ENCODE peak calls at places on chromosomes 12 and 14, in ten cellular contexts. N is HepG2, E is transverse colon, J is GM23338, Q is sigmoid colon, Z is HL-60, I is HCT116, H is prostate gland, R is GM12891, T is spleen. L is an unnamed sample.

GRCh38 chr14:62056789-62057188 is 294.6 kb downstream of the SNAPC1 start:
- DNase-seq in I (no peak), J (no peak), Q (no peak), T (no peak), Z (no peak), N (no peak), R (no peak), H (no peak), E (no peak), L (no peak)

GRCh38 chr12:65785500-65785899 is 38.8 kb upstream of the HMGA2 start:
- DNase-seq in N (no peak), H (no peak), T (no peak), R (no peak), Z (no peak), E (no peak), Q (no peak), J (no peak), I (no peak), L (no peak)

GRCh38 chr12:131102991-131103609 is 149.4 kb downstream of the ADGRD1 start:
- DNase-seq in H (no peak), J (no peak), T (peak; percentile 67), E (peak; percentile 57), Q (peak; percentile 48), N (no peak), Z (peak; percentile 36), R (peak; percentile 69), I (no peak), L (peak; percentile 26)

GRCh38 chr12:26823391-26823790 is 9.6 kb downstream of the ITPR2 start:
- DNase-seq in T (no peak), H (no peak), J (no peak), I (no peak), R (no peak), Q (no peak), E (no peak), N (no peak), Z (no peak), L (no peak)

GRCh38 chr12:54017027-54017788 is 8.4 kb downstream of the HOXC8 start:
- DNase-seq in Q (no peak), R (no peak), E (no peak), H (no peak), J (peak; percentile 71), N (no peak), Z (no peak), T (no peak), I (no peak), L (no peak)

GRCh38 chr14:74501135-74501614 is 7.6 kb downstream of the ISCA2 start:
- DNase-seq in I (no peak), E (peak; percentile 46), Z (no peak), T (no peak), J (peak; percentile 93), Q (peak; percentile 92), N (peak; percentile 52), R (no peak), H (peak; percentile 76), L (peak; percentile 70)

GRCh38 chr14:29077916-29078315 is 311.3 kb downstream of the FOXG1 start:
- DNase-seq in E (no peak), J (no peak), N (no peak), R (no peak), I (no peak), Q (no peak), T (no peak), Z (no peak), H (no peak), L (no peak)

GRCh38 chr14:97777622-97778021 is 980.4 kb downstream of the VRK1 start:
- DNase-seq in T (no peak), H (no peak), Z (no peak), I (no peak), E (no peak), J (no peak), R (no peak), N (no peak), Q (no peak), L (no peak)

GRCh38 chr14:104550849-104551728 is 28.5 kb upstream of the C14orf180 start:
- DNase-seq in H (no peak), I (no peak), R (peak; percentile 16), Q (peak; percentile 40), Z (no peak), E (no peak), T (no peak), N (no peak), J (no peak), L (no peak)

GRCh38 chr14:64195194-64195593 is 99.0 kb downstream of the ESR2 start:
- DNase-seq in R (no peak), I (no peak), H (no peak), T (no peak), Z (no peak), J (no peak), Q (no peak), E (no peak), N (no peak), L (no peak)

DNA sequence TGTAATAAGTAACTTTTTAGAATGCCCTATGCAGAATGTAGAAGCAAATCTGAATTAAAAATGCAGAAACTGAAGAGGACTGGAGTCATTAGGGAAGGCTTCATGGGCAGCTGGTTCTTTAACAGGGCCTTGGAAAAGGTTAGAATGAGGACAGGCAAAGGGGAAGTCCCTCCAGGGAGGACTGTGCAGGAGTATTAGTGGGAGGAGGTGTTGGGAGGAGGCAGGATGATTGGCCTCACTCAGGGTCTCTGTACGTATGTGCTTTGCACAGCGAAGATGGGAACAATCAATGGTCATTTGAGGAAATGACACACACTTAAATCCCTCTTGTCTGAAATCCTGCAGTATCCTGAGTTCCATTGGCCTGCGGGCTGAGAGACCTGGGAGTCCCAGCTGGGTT is 119.7 kb downstream of the PTCSC3 start:
- DNase-seq in J (no peak), I (no peak), Q (no peak), Z (no peak), H (no peak), T (no peak), R (no peak), N (no peak), E (no peak), L (no peak)
- TF ChIP-seq POLR2AphosphoS5 in J (no peak), I (no peak), Q (no peak), Z (no peak), H (no peak), T (no peak), R (no peak), N (no peak), E (no peak), L (no peak)

DNA sequence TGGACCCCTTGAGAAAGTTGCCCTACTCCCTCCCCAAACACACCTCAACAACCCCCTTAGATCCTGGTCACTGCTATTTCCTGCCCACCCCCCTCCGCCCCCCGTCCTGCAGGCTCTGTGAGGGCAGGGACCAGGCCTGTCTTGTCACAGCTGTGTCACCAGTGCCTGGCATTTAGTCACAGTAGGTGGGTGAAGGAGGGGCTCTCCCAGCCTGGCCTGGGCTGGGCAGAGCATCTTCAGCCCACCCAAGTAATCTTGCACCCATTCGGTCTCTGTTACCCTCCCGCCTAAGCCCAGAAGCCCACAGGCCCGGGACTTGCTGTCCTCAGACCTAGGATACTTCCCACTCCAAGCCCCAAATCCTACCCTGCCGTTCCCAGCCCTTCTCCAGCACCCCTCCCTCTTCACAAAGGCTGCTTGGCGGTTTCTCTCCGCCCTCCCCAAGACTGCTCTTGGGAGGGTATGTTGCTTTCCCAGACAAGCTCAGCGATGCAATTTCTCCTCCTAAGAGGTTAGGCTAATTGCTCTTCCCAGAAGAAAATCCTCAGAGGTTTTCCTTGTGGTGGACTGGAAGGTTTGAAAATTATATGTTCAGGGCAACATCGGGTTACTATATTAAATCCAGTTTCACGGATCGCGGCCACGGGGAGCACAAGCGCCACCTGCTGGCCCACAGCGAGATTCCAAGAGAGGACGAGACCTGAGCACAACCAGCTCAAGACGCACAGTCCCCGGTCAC is 50.8 kb upstream of the ZFP36L1 start:
- DNase-seq in T (peak; percentile 93), I (peak; percentile 58), N (no peak), Z (peak; percentile 29), H (peak; percentile 76), J (peak; percentile 85), Q (peak; percentile 93), R (no peak), E (peak; percentile 83), L (peak; percentile 88)
- TF ChIP-seq POLR2AphosphoS5 in T (no peak), I (no peak), N (no peak), Z (no peak), H (peak; percentile 41), J (no peak), Q (no peak), R (no peak), E (no peak), L (no peak)

GRCh38 chr14:22491683-22492483 is 97.1 kb downstream of the DAD1 start:
- DNase-seq in R (no peak), T (no peak), E (no peak), H (no peak), J (no peak), Q (no peak), N (no peak), Z (no peak), I (no peak), L (no peak)

GRCh38 chr14:22493753-22494152 is 95.3 kb downstream of the DAD1 start:
- DNase-seq in N (no peak), Q (no peak), Z (no peak), H (no peak), J (no peak), T (no peak), R (no peak), I (no peak), E (no peak), L (no peak)

GRCh38 chr14:22492601-22493000 is 96.4 kb downstream of the DAD1 start:
- DNase-seq in T (no peak), R (no peak), E (no peak), J (no peak), I (no peak), Q (no peak), H (no peak), Z (no peak), N (no peak), L (no peak)

GRCh38 chr14:22494486-22495135 is 94.4 kb downstream of the DAD1 start:
- DNase-seq in J (peak; percentile 55), E (no peak), T (no peak), N (no peak), I (no peak), R (no peak), Z (no peak), Q (no peak), H (no peak), L (no peak)

DNA sequence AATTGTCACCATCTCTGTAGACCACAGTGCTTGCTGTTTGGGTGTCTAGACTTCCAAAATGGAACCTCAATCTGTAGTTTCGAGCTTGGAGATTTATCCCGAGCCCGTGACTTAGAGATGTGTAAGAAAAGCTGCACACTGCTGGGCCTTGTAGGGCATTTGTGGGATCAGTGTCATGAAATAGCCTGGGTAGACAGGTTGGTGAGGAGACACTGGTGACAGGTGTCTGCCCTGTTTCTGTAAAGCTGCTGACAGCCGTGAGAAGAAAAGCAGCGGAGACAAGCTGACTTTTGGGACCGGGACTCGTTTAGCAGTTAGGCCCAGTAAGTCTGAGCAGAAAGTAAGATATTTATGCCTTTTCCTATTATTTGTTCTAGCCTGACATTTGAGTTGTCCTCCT is 95.9 kb downstream of the DAD1 start:
- DNase-seq in J (no peak), T (no peak), I (no peak), E (no peak), H (no peak), R (no peak), Q (no peak), Z (no peak), N (no peak), L (no peak)
- TF ChIP-seq POLR2AphosphoS5 in J (no peak), T (no peak), I (no peak), E (no peak), H (no peak), R (no peak), Q (no peak), Z (no peak), N (no peak), L (no peak)

DNA sequence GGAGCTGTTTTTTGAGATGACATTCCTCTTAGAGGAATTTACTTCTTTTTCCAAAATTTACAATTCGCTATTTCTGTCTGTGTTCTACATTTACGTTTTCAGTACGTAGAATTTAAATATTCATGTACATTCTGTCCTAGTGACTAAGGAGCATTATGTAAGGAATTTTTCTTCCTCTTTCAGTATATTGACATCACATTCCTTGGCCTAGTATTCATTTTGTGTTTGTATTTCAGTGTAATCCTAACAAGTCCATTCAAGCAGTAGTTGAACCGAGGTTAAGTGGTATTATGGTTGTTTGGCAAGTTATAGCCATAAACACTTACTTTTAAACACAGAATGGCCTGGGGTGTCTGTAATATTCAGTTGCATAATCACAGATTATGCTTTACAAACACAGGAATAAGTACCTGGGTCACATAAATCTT is 465.2 kb downstream of the PCNX1 start:
- DNase-seq in H (peak; percentile 16), Z (no peak), J (no peak), R (no peak), N (peak; percentile 16), Q (no peak), I (no peak), E (no peak), T (no peak), L (no peak)
- TF ChIP-seq POLR2AphosphoS5 in H (peak; percentile 87), Z (no peak), J (no peak), R (no peak), N (no peak), Q (no peak), I (no peak), E (peak; percentile 58), T (no peak), L (no peak)

L was measured in stomach.